ENCODE peak calls at places on chromosomes 11 and 22, in nine cellular contexts. Q is aorta, H is endothelial cell of umbilical vein, S is PC-3, M is mesendoderm, D is suprapubic skin, Z is colonic mucosa, V is GM23248, Y is IMR-90. B is an unnamed sample. For H3K27me3 and H3K4me1, the result is how much of the 10 kb centered on the place peaks cover.

GRCh38 chr11:69300124-69301032 is 6.4 kb downstream of the MYEOV start:
- DNase-seq in M (no peak), Z (no peak), Y (peak), D (peak), H (no peak), S (peak), V (peak), Q (no peak), B (no peak)

GRCh38 chr22:43293661-43294392 is 49.3 kb downstream of the SCUBE1 start:
- DNase-seq in M (peak), Q (no peak), V (peak), Y (peak), S (peak), Z (peak), D (peak), H (peak), B (no peak)

GRCh38 chr11:93532285-93532789 is 10.9 kb downstream of the SMCO4 start:
- DNase-seq in S (no peak), M (no peak), D (no peak), V (peak), H (no peak), Q (no peak), Y (peak), Z (no peak), B (no peak)

GRCh38 chr22:20111045-20111688 is 4.7 kb upstream of the RANBP1 start:
- DNase-seq in D (no peak), V (peak), H (peak), Z (no peak), Q (peak), Y (peak), M (peak), S (peak), B (no peak)

GRCh38 chr11:95360382-95360781 is 129.4 kb upstream of the SESN3 start:
- DNase-seq in Z (no peak), D (no peak), H (no peak), V (peak), Q (no peak), S (no peak), M (no peak), Y (no peak), B (no peak)

GRCh38 chr11:16981651-16982194 is 32.5 kb downstream of the PLEKHA7 start:
- DNase-seq in H (no peak), Z (no peak), Q (no peak), V (peak), Y (peak), M (peak), S (no peak), D (no peak), B (no peak)

GRCh38 chr22:37079668-37080171 is 28.2 kb downstream of the KCTD17 start:
- DNase-seq in H (peak), S (no peak), M (peak), Z (no peak), D (no peak), Y (peak), V (peak), Q (no peak), B (peak)

GRCh38 chr11:120188831-120189455 is 21.9 kb upstream of the OAF start:
- DNase-seq in Q (peak), V (no peak), Y (no peak), Z (no peak), S (no peak), H (no peak), D (no peak), M (no peak), B (no peak)

GRCh38 chr22:30830907-30831306 is 136.2 kb downstream of the OSBP2 start:
- DNase-seq in D (peak), H (peak), M (peak), Z (peak), Q (no peak), S (peak), Y (peak), V (peak), B (no peak)

GRCh38 chr22:22391543-22391942 is 117.0 kb downstream of the ZNF280B start:
- DNase-seq in Y (no peak), Q (no peak), S (no peak), D (no peak), H (no peak), M (no peak), V (no peak), Z (no peak), B (no peak)
- H3K27me3 ChIP-seq in Y (under half), Q (under half), S (under half), D (under half), H (under half), M (under half), V (under half), Z (under half), B (under half)

GRCh38 chr11:36398261-36398953 is 102.3 kb downstream of the PRR5L start:
- DNase-seq in Q (no peak), Z (no peak), H (no peak), D (no peak), S (no peak), M (no peak), V (no peak), Y (no peak), B (no peak)

GRCh38 chr11:36391062-36391461 is 95.0 kb downstream of the PRR5L start:
- DNase-seq in Q (no peak), H (no peak), Y (no peak), V (peak), Z (no peak), S (no peak), D (no peak), M (no peak), B (no peak)

GRCh38 chr11:36394926-36395325 is 98.8 kb downstream of the PRR5L start:
- DNase-seq in V (no peak), H (no peak), Y (no peak), S (no peak), Q (no peak), M (no peak), D (no peak), Z (no peak), B (no peak)

GRCh38 chr11:36389811-36390210 is 93.7 kb downstream of the PRR5L start:
- DNase-seq in Y (peak), D (no peak), M (peak), Q (no peak), H (no peak), V (no peak), Z (no peak), S (peak), B (no peak)

GRCh38 chr11:36394056-36394455 is 98.0 kb downstream of the PRR5L start:
- DNase-seq in M (no peak), V (no peak), Y (no peak), Z (no peak), S (no peak), D (no peak), Q (no peak), H (no peak), B (peak)
- H3K4me1 ChIP-seq in M (under half), V (under half), Y (under half), Z (under half), S (under half), D (under half), Q (under half), H (under half), B (under half)

GRCh38 chr22:47384977-47385376 is 622.5 kb downstream of the TBC1D22A start:
- DNase-seq in D (no peak), V (no peak), Z (no peak), M (no peak), Y (no peak), Q (peak), S (no peak), H (no peak), B (no peak)
- H3K27me3 ChIP-seq in D (half or more), V (under half), Z (under half), M (under half), Y (under half), Q (under half), S (under half), H (under half), B (under half)

DNA sequence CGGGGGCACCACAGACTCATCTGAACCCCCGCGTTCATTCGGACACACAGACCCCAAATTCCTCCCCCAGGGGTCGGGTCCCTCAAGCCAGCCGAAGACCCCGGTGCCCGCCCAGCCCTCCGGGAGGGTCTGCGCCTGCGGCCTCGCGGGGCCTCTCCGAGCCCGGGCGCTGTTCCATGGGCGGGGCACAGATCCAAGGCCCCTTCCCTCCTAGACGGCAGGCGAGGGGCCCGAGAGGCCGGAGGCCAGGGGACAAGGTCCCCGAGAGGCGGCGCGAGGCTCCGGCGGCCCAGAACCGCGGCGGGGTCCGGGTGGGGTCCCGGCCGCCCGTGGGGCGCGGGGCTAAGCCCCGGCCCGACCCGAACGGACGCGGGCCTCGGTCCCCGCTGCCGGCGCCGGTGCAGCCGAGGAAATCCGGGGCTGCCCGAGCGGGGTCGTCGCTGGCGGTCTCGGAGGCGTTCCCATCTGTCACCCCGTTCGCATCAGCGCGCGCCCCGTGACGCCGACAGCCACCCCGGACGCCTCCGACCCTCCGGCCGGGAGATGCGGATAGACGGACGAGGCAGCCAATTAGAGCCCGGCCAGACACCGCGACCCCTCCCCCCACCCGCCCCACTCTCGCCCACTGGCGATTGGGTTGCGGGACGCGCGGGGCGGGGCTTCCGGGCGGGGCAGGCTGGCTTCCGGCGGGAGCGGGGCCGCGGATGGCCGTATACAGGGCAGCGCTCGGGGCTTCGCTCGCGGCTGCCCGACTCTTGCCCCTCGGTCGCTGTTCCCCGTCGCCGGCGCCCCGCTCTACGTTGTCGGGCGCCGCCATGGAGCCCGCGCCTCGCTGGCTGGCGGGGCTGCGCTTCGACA is at the start of gene SELENOO:
- DNase-seq in S (peak), Y (peak), H (peak), V (peak), Q (peak), M (peak), D (peak), Z (peak), B (peak)
- H3K4me1 ChIP-seq in S (under half), Y (under half), H (under half), V (under half), Q (under half), M (under half), D (under half), Z (under half), B (under half)

GRCh38 chr22:27429476-27429875 is 372.1 kb downstream of the MN1 start:
- DNase-seq in Y (no peak), V (no peak), D (no peak), S (no peak), H (no peak), Q (no peak), Z (no peak), M (no peak), B (no peak)
- H3K27me3 ChIP-seq in Y (under half), V (under half), D (under half), S (under half), H (under half), Q (under half), Z (under half), M (under half), B (under half)

GRCh38 chr11:131378931-131379330 is 8.5 kb downstream of the NTM start:
- DNase-seq in Z (no peak), Y (no peak), Q (no peak), M (no peak), D (no peak), H (no peak), S (no peak), V (no peak), B (no peak)
- H3K4me1 ChIP-seq in Z (under half), Y (under half), Q (under half), M (under half), D (under half), H (under half), S (under half), V (under half), B (under half)

GRCh38 chr11:134021326-134021725 is 47.5 kb upstream of the JAM3 start:
- DNase-seq in V (no peak), M (no peak), D (no peak), Y (no peak), Q (peak), S (no peak), H (no peak), Z (no peak), B (no peak)
- H3K27me3 ChIP-seq in V (under half), M (under half), D (half or more), Y (under half), Q (under half), S (under half), H (under half), Z (under half), B (under half)

B was measured in effector memory CD4-positive, alpha-beta T cell.